ENCODE peak calls at places on chromosomes 1 and 21, in four cellular contexts. Z, S, G and K are unnamed samples.

GRCh38 chr1:176741181-176741580 is 278.2 kb downstream of the PAPPA2 start:
- DNase-seq in Z (no peak), S (no peak), G (no peak), K (no peak)

GRCh38 chr1:85134583-85135455 is 66.0 kb downstream of the SYDE2 start:
- DNase-seq in Z (peak; percentile 69), S (peak; percentile 81), G (peak; percentile 11), K (peak; percentile 47)

GRCh38 chr1:203223012-203223775 is 6.3 kb downstream of the CHIT1 start:
- DNase-seq in Z (no peak), S (no peak), G (no peak), K (no peak)

GRCh38 chr1:58447891-58448290 is 98.6 kb downstream of the OMA1 start:
- DNase-seq in Z (no peak), S (no peak), G (no peak), K (no peak)

GRCh38 chr1:147640553-147641165 is 29.7 kb downstream of the ACP6 start:
- DNase-seq in Z (peak; percentile 80), S (peak; percentile 67), G (peak; percentile 85), K (peak; percentile 82)

GRCh38 chr1:58158465-58159423 is 387.8 kb downstream of the OMA1 start:
- DNase-seq in Z (no peak), S (no peak), G (no peak), K (no peak)

GRCh38 chr1:239922778-239923522 is 168.7 kb upstream of the FMN2 start:
- DNase-seq in Z (no peak), S (no peak), G (no peak), K (peak; percentile 46)

GRCh38 chr1:16967095-16967567 is 13.3 kb downstream of the MFAP2 start:
- DNase-seq in Z (no peak), S (no peak), G (peak; percentile 82), K (peak; percentile 48)

GRCh38 chr1:210342986-210343780 is 14.5 kb downstream of the HHAT start:
- DNase-seq in Z (no peak), S (no peak), G (no peak), K (peak; percentile 55)

GRCh38 chr21:20024727-20025126 is 973.5 kb upstream of the NCAM2 start:
- DNase-seq in Z (no peak), S (no peak), G (no peak), K (no peak)

GRCh38 chr1:19676438-19676922 is 11.8 kb downstream of the HTR6 start:
- DNase-seq in Z (no peak), S (peak; percentile 39), G (peak; percentile 78), K (peak; percentile 96)

GRCh38 chr1:18994381-18994780 is 37.9 kb upstream of the IFFO2 start:
- DNase-seq in Z (no peak), S (no peak), G (no peak), K (no peak)

GRCh38 chr1:208177656-208178055 is 66.5 kb downstream of the PLXNA2 start:
- DNase-seq in Z (no peak), S (no peak), G (no peak), K (no peak)

GRCh38 chr1:59220356-59220755 is 76.5 kb upstream of the FGGY start:
- DNase-seq in Z (no peak), S (no peak), G (no peak), K (no peak)

GRCh38 chr1:75172556-75172955 is 38.4 kb downstream of the LHX8 start:
- DNase-seq in Z (no peak), S (no peak), G (no peak), K (no peak)

GRCh38 chr1:217747156-217747769 is 116.1 kb downstream of the SPATA17 start:
- DNase-seq in Z (no peak), S (peak; percentile 4), G (peak; percentile 60), K (peak; percentile 55)

GRCh38 chr1:192363177-192363576 is 46.4 kb downstream of the RGS21 start:
- DNase-seq in Z (no peak), S (no peak), G (no peak), K (no peak)

GRCh38 chr1:186093437-186093836 is 281.6 kb downstream of the TPR start:
- DNase-seq in Z (no peak), S (no peak), G (peak; percentile 52), K (peak; percentile 7)

GRCh38 chr21:22311741-22312462 is 1313.7 kb downstream of the NCAM2 start:
- DNase-seq in Z (no peak), S (no peak), G (no peak), K (no peak)

GRCh38 chr1:234154320-234155251 is 218.7 kb upstream of the COA6 start:
- DNase-seq in Z (no peak), S (peak; percentile 25), G (peak; percentile 81), K (peak; percentile 72)

GRCh38 chr1:90717665-90718410 is 736 bp upstream of the BARHL2 start:
- DNase-seq in Z (no peak), S (peak; percentile 37), G (peak; percentile 31), K (peak; percentile 34)

GRCh38 chr21:40179167-40179566 is 311.9 kb downstream of the PCP4 start:
- DNase-seq in Z (no peak), S (no peak), G (no peak), K (no peak)

GRCh38 chr1:241828576-241828975 is 19.4 kb upstream of the EXO1 start:
- DNase-seq in Z (no peak), S (no peak), G (peak; percentile 16), K (peak; percentile 55)

GRCh38 chr1:176800978-176801552 is 338.1 kb downstream of the PAPPA2 start:
- DNase-seq in Z (no peak), S (no peak), G (no peak), K (no peak)

GRCh38 chr1:32406629-32407111 is 12.4 kb upstream of the BSDC1 start:
- DNase-seq in Z (no peak), S (no peak), G (no peak), K (no peak)

GRCh38 chr1:50279622-50280320 is 143.5 kb downstream of the DMRTA2 start:
- DNase-seq in Z (no peak), S (no peak), G (peak; percentile 3), K (no peak)
- TF ChIP-seq CTCF in Z (no peak), S (no peak), G (no peak), K (no peak)

GRCh38 chr1:160540859-160541233 is 17.8 kb upstream of the SLAMF6 start:
- DNase-seq in Z (no peak), S (no peak), G (no peak), K (no peak)
- H3K4me3 ChIP-seq in Z (no peak overlapping the region), S (no peak overlapping the region), G (no peak overlapping the region), K (no peak overlapping the region)

DNA sequence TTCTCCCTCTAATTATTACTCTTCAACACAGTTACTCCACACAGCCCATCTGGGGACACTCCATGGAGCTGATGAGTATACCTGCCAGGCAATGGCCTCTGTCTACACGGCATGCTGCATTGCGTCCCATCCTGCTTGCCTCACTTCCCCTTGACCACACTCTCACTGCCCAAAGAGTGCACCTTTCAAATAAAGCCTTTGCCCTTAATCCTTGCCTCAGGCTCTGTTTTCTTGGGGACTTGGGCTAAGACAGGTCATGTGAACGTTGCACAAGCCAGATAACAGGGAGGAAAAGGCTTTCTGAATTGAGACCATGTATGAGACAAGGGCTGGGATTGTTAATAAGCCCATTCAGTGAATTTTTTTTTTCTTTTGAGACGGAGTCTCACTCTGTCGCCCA is 40.0 kb upstream of the SIM2 start:
- DNase-seq in Z (no peak), S (no peak), G (no peak), K (no peak)
- TF ChIP-seq CTCF in Z (no peak), S (no peak), G (no peak), K (no peak)

GRCh38 chr1:220877348-220878095 is 1.7 kb upstream of the HLX start:
- DNase-seq in Z (no peak), S (no peak), G (no peak), K (no peak)
- H3K4me3 ChIP-seq in Z (peak overlapping the region; percentile 81), S (no peak overlapping the region), G (no peak overlapping the region), K (no peak overlapping the region)

DNA sequence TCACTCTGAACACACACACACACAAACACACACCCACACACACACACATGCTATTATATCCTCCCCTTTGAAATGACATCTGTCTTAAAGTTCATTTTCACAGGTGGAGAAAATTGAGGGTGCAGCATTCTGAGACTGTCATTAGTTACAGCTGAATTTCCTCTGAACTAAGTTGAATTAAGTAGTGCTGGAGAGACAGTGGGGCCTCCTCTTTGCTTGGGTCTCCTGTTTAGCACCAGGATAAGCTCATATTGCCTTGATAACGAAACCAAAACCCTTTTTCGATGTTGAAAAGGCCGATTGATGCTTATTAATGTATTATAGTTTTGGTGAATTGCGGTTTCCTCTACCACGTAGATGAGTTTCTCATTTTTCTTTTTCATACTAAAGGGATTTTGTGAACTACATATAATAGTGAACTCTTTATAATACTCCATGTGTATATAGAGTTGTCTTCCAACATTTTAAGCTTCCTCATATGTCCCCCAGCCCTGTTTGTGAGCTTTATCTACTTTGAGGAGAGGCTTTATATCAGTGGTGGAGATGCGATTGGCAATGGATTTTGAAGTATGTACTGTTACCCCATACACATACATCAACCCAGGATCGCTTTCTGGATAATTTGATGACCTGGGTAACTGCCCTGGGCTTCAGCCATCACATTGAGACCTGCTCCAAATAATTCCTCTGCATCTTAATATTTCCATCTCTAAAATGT is 17.4 kb downstream of the DYNLT5 start:
- DNase-seq in Z (no peak), S (no peak), G (no peak), K (no peak)
- TF ChIP-seq CTCF in Z (no peak), S (no peak), G (no peak), K (no peak)

GRCh38 chr1:44785501-44786137 is 2.4 kb downstream of the BEST4 start:
- DNase-seq in Z (peak; percentile 14), S (no peak), G (no peak), K (no peak)
- H3K4me3 ChIP-seq in Z (peak overlapping the region; percentile 59), S (peak overlapping the region; percentile 43), G (peak overlapping the region; percentile 43), K (peak overlapping the region; percentile 36)

DNA sequence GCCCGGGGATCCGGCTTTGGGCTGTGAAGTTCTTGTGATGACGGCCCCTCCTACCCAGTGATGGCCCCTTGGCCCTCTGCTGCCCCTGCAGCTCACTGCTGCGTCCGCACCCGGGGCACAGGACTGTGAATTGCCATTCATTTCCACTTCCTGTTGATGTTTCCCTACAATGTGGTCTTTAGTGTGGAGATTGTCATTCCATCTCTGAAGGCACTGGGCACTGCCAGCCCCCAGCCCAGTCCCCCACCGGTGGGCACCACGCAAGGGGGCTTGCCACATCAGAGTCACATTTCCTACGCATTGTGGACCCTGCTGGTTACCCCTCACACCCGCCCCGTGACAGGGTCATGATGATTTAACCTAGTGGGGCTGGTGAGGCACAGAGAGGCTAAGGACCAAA is 2.5 kb upstream of the MX2 start:
- DNase-seq in Z (no peak), S (no peak), G (no peak), K (no peak)
- TF ChIP-seq CTCF in Z (no peak), S (no peak), G (no peak), K (no peak)

GRCh38 chr1:247415423-247416361 is at the start of gene NLRP3:
- DNase-seq in Z (peak; percentile 62), S (peak; percentile 4), G (no peak), K (peak; percentile 18)
- H3K4me3 ChIP-seq in Z (peak within 1 kb of the TSS; percentile 35), S (no peak within 1 kb of the TSS), G (no peak within 1 kb of the TSS), K (no peak within 1 kb of the TSS)